ENCODE peak calls at places on chromosome 5, in eight cellular contexts. Z is RWPE1, F is lung, N is HFFc6, D is transverse colon, E is psoas muscle, Q is mammary epithelial cell, J is OCI-LY7. R is an unnamed sample.

GRCh38 chr5:167166696-167167095 is 1124.7 kb upstream of the WWC1 start:
- DNase-seq in Z (no peak), F (no peak), N (no peak), D (no peak), E (no peak), Q (no peak), J (no peak), R (no peak)

GRCh38 chr5:119655081-119655480 is 25.7 kb downstream of the FAM170A start:
- DNase-seq in Z (peak), F (no peak), N (no peak), D (no peak), E (no peak), Q (peak), J (no peak), R (no peak)

GRCh38 chr5:89686081-89686765 is 723.3 kb downstream of the CETN3 start:
- DNase-seq in Z (no peak), F (no peak), N (no peak), D (no peak), E (no peak), Q (no peak), J (no peak), R (no peak)

GRCh38 chr5:33925278-33925677 is 10.9 kb upstream of the RXFP3 start:
- DNase-seq in Z (no peak), F (no peak), N (no peak), D (no peak), E (no peak), Q (no peak), J (no peak), R (no peak)

GRCh38 chr5:16427572-16427971 is 38.0 kb downstream of the ZNF622 start:
- DNase-seq in Z (no peak), F (no peak), N (no peak), D (no peak), E (no peak), Q (no peak), J (no peak), R (no peak)

GRCh38 chr5:146151970-146152369 is 30.5 kb downstream of the LARS1 start:
- DNase-seq in Z (no peak), F (no peak), N (no peak), D (no peak), E (no peak), Q (no peak), J (no peak), R (no peak)

GRCh38 chr5:80033513-80033912 is 1.6 kb upstream of the THBS4 start:
- DNase-seq in Z (no peak), F (no peak), N (no peak), D (no peak), E (no peak), Q (peak), J (no peak), R (no peak)

GRCh38 chr5:59917121-59917520 is 23.6 kb upstream of the PDE4D start:
- DNase-seq in Z (no peak), F (no peak), N (no peak), D (no peak), E (no peak), Q (no peak), J (no peak), R (no peak)

GRCh38 chr5:56564451-56565223 is 250.7 kb upstream of the MAP3K1 start:
- DNase-seq in Z (no peak), F (no peak), N (no peak), D (no peak), E (no peak), Q (no peak), J (no peak), R (no peak)

GRCh38 chr5:101942321-101942882 is 353.7 kb downstream of the SLCO4C1 start:
- DNase-seq in Z (peak), F (peak), N (no peak), D (peak), E (no peak), Q (peak), J (peak), R (no peak)

DNA sequence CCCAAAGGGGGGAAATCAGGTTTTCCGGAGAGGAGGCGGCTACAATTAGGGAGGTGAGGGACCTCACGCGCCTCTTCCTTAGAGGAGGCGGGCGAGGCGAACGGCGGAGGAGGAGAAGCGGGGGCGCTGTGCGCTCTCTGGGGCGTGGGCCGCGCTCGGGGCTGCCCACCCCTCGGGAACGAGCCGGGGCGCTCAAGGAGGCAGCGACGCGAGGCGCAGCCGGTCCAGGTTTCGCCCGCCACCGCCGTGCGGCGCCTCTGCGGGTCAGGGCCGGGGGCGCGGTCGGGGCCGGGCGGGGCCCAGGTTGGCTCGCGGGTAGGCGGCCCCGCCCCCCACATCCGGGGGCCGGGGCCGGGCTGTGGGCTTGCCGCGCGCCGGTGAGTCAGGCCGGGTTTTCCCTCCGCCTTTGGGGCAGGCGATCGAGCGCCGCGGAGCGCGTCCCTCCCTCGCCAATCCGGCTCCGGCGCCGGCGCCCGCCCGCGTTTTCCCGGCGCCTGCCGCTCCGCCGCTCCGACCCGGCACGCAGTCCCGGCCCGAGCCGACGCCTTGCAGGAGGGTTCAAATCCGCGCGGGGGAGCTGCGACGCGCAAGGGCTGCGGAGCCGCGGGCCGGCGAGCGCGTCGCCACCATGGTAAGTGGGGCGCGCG is at the start of gene N4BP3:
- DNase-seq in Z (peak), F (peak), N (no peak), D (peak), E (peak), Q (peak), J (peak), R (peak)
- TF ChIP-seq CTCF in Z (no peak), F (no peak), N (no peak), D (no peak), E (no peak), Q (no peak), J (peak), R (no peak)

GRCh38 chr5:94181940-94182339 is 436.5 kb downstream of the KIAA0825 start:
- DNase-seq in Z (no peak), F (no peak), N (peak), D (no peak), E (no peak), Q (no peak), J (peak), R (no peak)
- TF ChIP-seq CTCF in Z (no peak), F (no peak), N (peak), D (no peak), E (no peak), Q (peak), J (peak), R (no peak)

DNA sequence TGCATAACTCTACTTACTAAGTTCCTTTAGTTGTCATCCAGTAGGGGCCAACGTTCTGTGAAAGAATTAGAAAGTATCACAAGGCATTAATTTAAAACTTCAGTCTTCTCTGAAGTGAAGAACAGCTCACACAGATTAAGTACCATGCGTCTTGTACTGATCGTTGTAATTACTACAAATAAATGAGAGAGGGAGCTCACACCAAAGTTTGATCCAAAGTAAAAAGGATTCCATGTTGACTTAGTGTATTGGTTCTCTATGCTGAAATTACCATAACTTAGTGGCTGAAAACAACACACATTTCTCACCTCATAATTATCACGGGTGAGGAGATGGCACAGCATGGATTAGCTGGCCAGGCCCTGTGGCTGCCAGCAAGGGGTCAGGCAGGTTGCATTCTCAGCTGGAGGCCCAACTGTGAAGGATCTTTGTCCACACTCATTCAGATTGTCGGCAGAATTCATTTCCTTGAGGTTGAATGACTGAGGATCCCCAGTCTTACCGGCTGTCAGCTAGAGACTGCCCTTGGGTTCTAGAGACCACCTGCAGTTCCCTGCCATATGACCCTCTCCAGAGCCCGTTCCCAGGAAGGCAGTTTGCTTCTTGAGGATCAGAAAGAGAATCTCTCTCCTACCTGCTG is 169.1 kb downstream of the YTHDC2 start:
- DNase-seq in Z (no peak), F (no peak), N (no peak), D (no peak), E (no peak), Q (no peak), J (no peak), R (no peak)
- TF ChIP-seq CTCF in Z (no peak), F (no peak), N (peak), D (no peak), E (peak), Q (no peak), J (no peak), R (no peak)

GRCh38 chr5:97986069-97986468 is 787.4 kb upstream of the RGMB start:
- DNase-seq in Z (peak), F (no peak), N (peak), D (no peak), E (no peak), Q (peak), J (no peak), R (no peak)
- TF ChIP-seq CTCF in Z (no peak), F (no peak), N (peak), D (no peak), E (no peak), Q (peak), J (no peak), R (no peak)

GRCh38 chr5:154541553-154541952 is 63.5 kb upstream of the HAND1 start:
- DNase-seq in Z (no peak), F (no peak), N (no peak), D (no peak), E (no peak), Q (no peak), J (peak), R (no peak)
- TF ChIP-seq CTCF in Z (no peak), F (no peak), N (peak), D (peak), E (peak), Q (peak), J (peak), R (peak)

DNA sequence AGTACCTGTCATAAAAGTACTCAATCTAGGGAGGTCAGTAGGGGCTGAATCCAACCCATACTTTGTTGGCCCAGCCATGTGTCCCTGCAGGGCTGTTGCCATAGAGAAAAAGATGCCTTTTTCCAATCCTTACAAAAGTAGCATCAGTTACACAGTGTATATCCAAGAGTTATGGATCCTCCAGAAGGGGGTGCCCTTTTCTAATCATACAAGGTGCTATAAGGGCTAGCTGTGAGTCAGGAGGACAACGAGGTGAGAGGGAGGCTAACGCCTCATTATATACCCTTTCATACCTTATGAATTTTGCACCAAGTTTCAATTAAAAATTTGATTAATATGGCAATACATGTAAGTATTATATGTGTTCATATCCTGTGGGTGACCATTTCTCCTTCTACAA is 4.8 kb downstream of the KIAA0825 start:
- DNase-seq in Z (no peak), F (no peak), N (no peak), D (no peak), E (no peak), Q (peak), J (peak), R (no peak)
- TF ChIP-seq CTCF in Z (no peak), F (no peak), N (peak), D (no peak), E (no peak), Q (peak), J (peak), R (peak)

DNA sequence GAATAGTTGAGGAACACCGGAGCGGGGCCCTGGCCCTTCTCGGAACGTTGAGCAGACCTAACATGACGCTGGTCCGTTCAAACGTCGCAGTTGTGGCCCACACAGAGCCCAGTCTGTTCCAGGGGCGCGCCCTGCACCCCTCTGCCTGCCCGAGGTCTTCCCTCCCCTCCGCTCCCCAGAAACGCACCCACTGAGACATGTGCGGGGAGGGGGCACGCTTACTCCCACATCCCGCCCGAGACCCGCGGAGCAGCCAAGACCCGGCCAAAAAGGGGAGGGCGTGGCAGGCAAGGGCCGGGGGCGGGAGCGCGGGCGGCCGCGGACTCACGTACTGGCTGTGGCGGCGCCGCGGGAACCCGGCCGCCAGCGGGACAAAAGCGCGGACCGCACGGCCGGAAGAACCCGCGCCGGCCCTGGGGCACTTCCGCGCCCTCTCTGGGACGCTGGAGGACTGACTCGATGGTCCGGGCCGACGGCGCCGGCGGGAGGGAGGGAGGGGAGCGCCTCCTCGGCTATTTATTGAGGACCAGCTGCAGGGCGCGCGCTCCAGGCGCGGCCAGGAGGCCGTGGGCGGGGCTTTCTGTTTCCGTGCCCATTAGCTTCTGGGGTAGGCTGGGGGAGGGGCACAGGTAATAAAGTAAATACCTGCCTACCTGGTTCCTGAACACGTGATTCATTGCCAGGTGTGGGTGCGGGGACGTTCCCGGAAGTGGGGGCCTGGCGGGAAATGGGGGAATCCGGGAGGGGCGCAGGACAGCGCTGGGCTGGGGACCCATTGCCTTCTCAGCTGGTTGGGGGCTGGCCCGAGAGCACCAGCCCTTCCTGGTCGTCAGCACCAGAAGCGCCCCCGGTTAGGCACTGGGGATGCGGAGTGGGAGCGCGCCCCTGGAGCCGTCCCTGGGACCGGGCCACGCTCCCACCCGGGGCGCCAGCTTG is at the start of gene ZFP62:
- DNase-seq in Z (peak), F (peak), N (peak), D (peak), E (peak), Q (peak), J (peak), R (peak)
- TF ChIP-seq CTCF in Z (peak), F (no peak), N (peak), D (no peak), E (no peak), Q (no peak), J (no peak), R (no peak)

GRCh38 chr5:144191461-144191860 is 20.8 kb downstream of the KCTD16 start:
- DNase-seq in Z (no peak), F (no peak), N (no peak), D (no peak), E (no peak), Q (no peak), J (no peak), R (no peak)

GRCh38 chr5:144194148-144194547 is 23.5 kb downstream of the KCTD16 start:
- DNase-seq in Z (no peak), F (no peak), N (no peak), D (no peak), E (no peak), Q (no peak), J (no peak), R (no peak)

GRCh38 chr5:144195443-144195842 is 24.8 kb downstream of the KCTD16 start:
- DNase-seq in Z (no peak), F (no peak), N (no peak), D (no peak), E (no peak), Q (no peak), J (no peak), R (no peak)

GRCh38 chr5:144189800-144190429 is 19.2 kb downstream of the KCTD16 start:
- DNase-seq in Z (peak), F (peak), N (peak), D (peak), E (no peak), Q (peak), J (no peak), R (no peak)

DNA sequence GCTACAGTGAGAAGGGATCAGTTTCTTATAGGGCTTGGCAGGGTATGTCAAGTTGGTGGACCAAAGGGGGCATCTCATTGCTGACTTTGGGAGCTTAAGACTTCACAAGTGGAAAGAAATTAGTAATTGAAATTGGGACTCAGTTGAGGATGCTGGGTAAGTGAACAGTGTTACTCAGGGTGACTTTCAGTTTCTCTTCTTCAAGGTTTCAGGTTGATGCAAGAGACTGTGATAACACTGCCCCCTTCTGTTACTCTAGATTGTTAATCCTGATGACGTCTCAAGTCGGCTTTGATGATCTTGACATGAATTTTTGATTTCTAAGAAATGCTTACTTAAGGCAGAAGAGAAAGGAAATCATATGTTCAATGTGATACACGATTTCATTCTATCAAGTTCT is 21.3 kb downstream of the KCTD16 start:
- DNase-seq in Z (peak), F (no peak), N (peak), D (no peak), E (no peak), Q (peak), J (peak), R (no peak)
- TF ChIP-seq CTCF in Z (peak), F (peak), N (peak), D (peak), E (peak), Q (peak), J (peak), R (peak)